ENCODE peak calls at places on chromosomes 3 and 15, in five cellular contexts. One of them, this sample, is unnamed.

GRCh38 chr15:101172421-101173097 is 79.3 kb downstream of the CHSY1 start:
- DNase-seq in transverse colon: no peak
- DNase-seq in stomach: no peak
- DNase-seq in heart left ventricle: no peak
- DNase-seq in esophagus muscularis mucosa: no peak
- DNase-seq in this sample: no peak

GRCh38 chr3:133106169-133106568 is 68.0 kb downstream of the TMEM108 start:
- DNase-seq in transverse colon: no peak
- DNase-seq in stomach: no peak
- DNase-seq in heart left ventricle: no peak
- DNase-seq in esophagus muscularis mucosa: no peak
- DNase-seq in this sample: no peak

GRCh38 chr15:67999320-68000100 is 54.6 kb upstream of the PIAS1 start:
- DNase-seq in transverse colon: no peak
- DNase-seq in stomach: no peak
- DNase-seq in heart left ventricle: no peak
- DNase-seq in esophagus muscularis mucosa: no peak
- DNase-seq in this sample: no peak

GRCh38 chr15:86139828-86140227 is 60.2 kb downstream of the AGBL1 start:
- DNase-seq in transverse colon: no peak
- DNase-seq in stomach: no peak
- DNase-seq in heart left ventricle: no peak
- DNase-seq in esophagus muscularis mucosa: no peak
- DNase-seq in this sample: no peak

GRCh38 chr3:88141458-88142083 is 8.2 kb upstream of the C3orf38 start:
- DNase-seq in transverse colon: no peak
- DNase-seq in stomach: no peak
- DNase-seq in heart left ventricle: no peak
- DNase-seq in esophagus muscularis mucosa: no peak
- DNase-seq in this sample: no peak

GRCh38 chr15:80785811-80786354 is 6.7 kb downstream of the CEMIP start:
- DNase-seq in transverse colon: no peak
- DNase-seq in stomach: no peak
- DNase-seq in heart left ventricle: no peak
- DNase-seq in esophagus muscularis mucosa: no peak
- DNase-seq in this sample: no peak

GRCh38 chr3:9397911-9398714 is 698 bp downstream of the SETD5 start:
- DNase-seq in transverse colon: peak; percentile 56
- DNase-seq in stomach: peak; percentile 43
- DNase-seq in heart left ventricle: peak; percentile 34
- DNase-seq in esophagus muscularis mucosa: no peak
- DNase-seq in this sample: peak; percentile 58

GRCh38 chr3:182565916-182566524 is 227.3 kb upstream of the ATP11B start:
- DNase-seq in transverse colon: no peak
- DNase-seq in stomach: no peak
- DNase-seq in heart left ventricle: no peak
- DNase-seq in esophagus muscularis mucosa: no peak
- DNase-seq in this sample: no peak

GRCh38 chr3:196007744-196008143 is 74.1 kb downstream of the TFRC start:
- DNase-seq in transverse colon: no peak
- DNase-seq in stomach: no peak
- DNase-seq in heart left ventricle: no peak
- DNase-seq in esophagus muscularis mucosa: no peak
- DNase-seq in this sample: no peak

GRCh38 chr3:25897019-25897418 is 107.1 kb downstream of the OXSM start:
- DNase-seq in transverse colon: peak; percentile 20
- DNase-seq in stomach: no peak
- DNase-seq in heart left ventricle: no peak
- DNase-seq in esophagus muscularis mucosa: no peak
- DNase-seq in this sample: no peak

GRCh38 chr15:55494927-55495326 is 13.1 kb downstream of the DNAAF4 start:
- DNase-seq in transverse colon: no peak
- DNase-seq in stomach: no peak
- DNase-seq in heart left ventricle: no peak
- DNase-seq in esophagus muscularis mucosa: no peak
- DNase-seq in this sample: no peak

GRCh38 chr3:197151562-197151961 is 121.9 kb upstream of the MELTF start:
- DNase-seq in transverse colon: no peak
- DNase-seq in stomach: peak; percentile 32
- DNase-seq in heart left ventricle: peak; percentile 39
- DNase-seq in esophagus muscularis mucosa: no peak
- DNase-seq in this sample: peak; percentile 56

GRCh38 chr3:51621091-51621892 is 49.8 kb upstream of the TEX264 start:
- DNase-seq in transverse colon: no peak
- DNase-seq in stomach: no peak
- DNase-seq in heart left ventricle: no peak
- DNase-seq in esophagus muscularis mucosa: no peak
- DNase-seq in this sample: no peak

GRCh38 chr3:187986514-187986934 is 167.4 kb upstream of the LPP start:
- DNase-seq in transverse colon: no peak
- DNase-seq in stomach: no peak
- DNase-seq in heart left ventricle: no peak
- DNase-seq in esophagus muscularis mucosa: no peak
- DNase-seq in this sample: no peak

GRCh38 chr15:93271871-93272270 is 182.9 kb upstream of the RGMA start:
- DNase-seq in transverse colon: no peak
- DNase-seq in stomach: no peak
- DNase-seq in heart left ventricle: no peak
- DNase-seq in esophagus muscularis mucosa: no peak
- DNase-seq in this sample: no peak

GRCh38 chr15:79897701-79898113 is 893 bp upstream of the MTHFS start:
- DNase-seq in transverse colon: no peak
- DNase-seq in stomach: no peak
- DNase-seq in heart left ventricle: no peak
- DNase-seq in esophagus muscularis mucosa: no peak
- DNase-seq in this sample: no peak

GRCh38 chr3:141250828-141251227 is 19.2 kb downstream of the PXYLP1 start:
- DNase-seq in transverse colon: no peak
- DNase-seq in stomach: no peak
- DNase-seq in heart left ventricle: no peak
- DNase-seq in esophagus muscularis mucosa: no peak
- DNase-seq in this sample: no peak

GRCh38 chr3:170679190-170679589 is 93.3 kb upstream of the SLC7A14 start:
- DNase-seq in transverse colon: no peak
- DNase-seq in stomach: no peak
- DNase-seq in heart left ventricle: no peak
- DNase-seq in esophagus muscularis mucosa: no peak
- DNase-seq in this sample: no peak

GRCh38 chr3:188152660-188153497 is 1.1 kb upstream of the LPP start:
- DNase-seq in transverse colon: peak; percentile 59
- DNase-seq in stomach: peak; percentile 49
- DNase-seq in heart left ventricle: peak; percentile 69
- DNase-seq in esophagus muscularis mucosa: no peak
- DNase-seq in this sample: peak; percentile 64

GRCh38 chr3:155334897-155335883 is 41.7 kb upstream of the STRIT1 start:
- DNase-seq in transverse colon: no peak
- DNase-seq in stomach: no peak
- DNase-seq in heart left ventricle: no peak
- DNase-seq in esophagus muscularis mucosa: no peak
- DNase-seq in this sample: no peak

GRCh38 chr15:78131295-78132021 is at the start of gene CIB2:
- DNase-seq in transverse colon: peak; percentile 80
- DNase-seq in stomach: peak; percentile 73
- DNase-seq in heart left ventricle: peak; percentile 78
- DNase-seq in esophagus muscularis mucosa: no peak
- DNase-seq in this sample: peak; percentile 86
- TF ChIP-seq POLR2A in transverse colon: peak; percentile 49
- TF ChIP-seq POLR2A in stomach: no peak
- TF ChIP-seq POLR2A in heart left ventricle: no peak
- TF ChIP-seq POLR2A in esophagus muscularis mucosa: no peak
- TF ChIP-seq POLR2A in this sample: peak; percentile 53

GRCh38 chr3:58008140-58009025 is at the start of gene FLNB:
- DNase-seq in transverse colon: peak; percentile 83
- DNase-seq in stomach: peak; percentile 77
- DNase-seq in heart left ventricle: peak; percentile 67
- DNase-seq in esophagus muscularis mucosa: no peak
- DNase-seq in this sample: peak; percentile 85
- TF ChIP-seq CTCF in transverse colon: peak; percentile 85
- TF ChIP-seq CTCF in stomach: peak; percentile 94
- TF ChIP-seq CTCF in heart left ventricle: peak; percentile 66
- TF ChIP-seq CTCF in esophagus muscularis mucosa: peak; percentile 94
- TF ChIP-seq CTCF in this sample: peak; percentile 83

DNA sequence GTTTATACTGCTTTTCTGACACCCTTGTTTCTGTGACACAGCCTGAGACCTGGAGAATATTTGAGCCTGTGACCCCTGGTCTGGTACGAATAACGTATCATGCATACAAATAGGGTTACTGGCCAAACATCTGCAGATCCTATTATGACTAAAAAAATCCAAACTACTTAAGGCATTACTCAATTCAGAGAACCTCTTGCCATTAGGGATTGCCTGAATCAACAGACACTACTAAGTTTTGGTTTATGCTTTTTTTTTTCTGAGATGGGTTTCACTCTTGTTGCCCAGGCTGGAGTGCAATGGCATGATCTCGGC is 35.4 kb downstream of the OSBPL10 start:
- DNase-seq in transverse colon: no peak
- DNase-seq in stomach: no peak
- DNase-seq in heart left ventricle: no peak
- DNase-seq in esophagus muscularis mucosa: no peak
- DNase-seq in this sample: no peak
- TF ChIP-seq POLR2A in transverse colon: no peak
- TF ChIP-seq POLR2A in stomach: no peak
- TF ChIP-seq POLR2A in heart left ventricle: no peak
- TF ChIP-seq POLR2A in esophagus muscularis mucosa: no peak
- TF ChIP-seq POLR2A in this sample: no peak

GRCh38 chr3:179652467-179653105 is at the start of gene USP13:
- DNase-seq in transverse colon: peak; percentile 54
- DNase-seq in stomach: peak; percentile 59
- DNase-seq in heart left ventricle: peak; percentile 79
- DNase-seq in esophagus muscularis mucosa: no peak
- DNase-seq in this sample: peak; percentile 67

GRCh38 chr3:179655236-179655635 is 2.4 kb downstream of the USP13 start:
- DNase-seq in transverse colon: no peak
- DNase-seq in stomach: no peak
- DNase-seq in heart left ventricle: no peak
- DNase-seq in esophagus muscularis mucosa: no peak
- DNase-seq in this sample: no peak

GRCh38 chr3:179651687-179652466 is 963 bp upstream of the USP13 start:
- DNase-seq in transverse colon: no peak
- DNase-seq in stomach: no peak
- DNase-seq in heart left ventricle: no peak
- DNase-seq in esophagus muscularis mucosa: no peak
- DNase-seq in this sample: no peak

GRCh38 chr3:179653777-179654117 is 907 bp downstream of the USP13 start:
- DNase-seq in transverse colon: peak; percentile 7
- DNase-seq in stomach: no peak
- DNase-seq in heart left ventricle: no peak
- DNase-seq in esophagus muscularis mucosa: no peak
- DNase-seq in this sample: peak; percentile 27

DNA sequence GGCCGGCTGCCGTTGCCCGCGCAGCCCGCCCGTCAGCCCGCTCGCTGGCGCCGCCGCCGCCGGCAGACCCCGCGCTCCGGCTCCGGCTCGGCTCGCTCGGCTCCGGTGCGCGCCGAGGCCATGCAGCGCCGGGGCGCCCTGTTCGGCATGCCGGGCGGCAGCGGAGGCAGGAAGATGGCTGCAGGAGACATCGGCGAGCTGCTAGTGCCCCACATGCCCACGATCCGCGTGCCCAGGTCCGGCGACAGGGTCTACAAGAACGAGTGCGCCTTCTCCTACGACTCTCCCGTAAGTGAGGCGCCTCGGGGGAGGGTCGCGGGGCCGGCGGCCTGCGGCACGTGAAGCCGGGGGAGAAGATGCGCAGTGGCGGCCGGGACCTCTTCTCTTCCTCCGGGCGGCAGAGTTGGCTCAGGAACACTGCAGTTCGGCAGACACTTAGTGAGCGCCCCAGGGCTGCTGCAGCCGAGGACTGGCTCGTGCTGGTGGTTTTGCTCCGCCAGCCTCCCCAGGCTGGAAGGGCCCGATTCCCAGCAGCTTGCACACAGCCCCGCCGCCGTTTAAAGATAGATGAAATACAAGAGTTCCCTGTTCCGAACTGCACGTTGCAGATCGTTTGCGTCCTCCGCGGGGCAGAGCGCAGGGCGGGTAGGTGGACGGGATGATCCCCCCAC is 401 bp downstream of the USP13 start:
- DNase-seq in transverse colon: peak; percentile 68
- DNase-seq in stomach: peak; percentile 60
- DNase-seq in heart left ventricle: peak; percentile 85
- DNase-seq in esophagus muscularis mucosa: no peak
- DNase-seq in this sample: peak; percentile 73
- TF ChIP-seq CTCF in transverse colon: no peak
- TF ChIP-seq CTCF in stomach: no peak
- TF ChIP-seq CTCF in heart left ventricle: no peak
- TF ChIP-seq CTCF in esophagus muscularis mucosa: no peak
- TF ChIP-seq CTCF in this sample: no peak

GRCh38 chr3:4401441-4401840 is 65.6 kb downstream of the SUMF1 start:
- DNase-seq in transverse colon: no peak
- DNase-seq in stomach: no peak
- DNase-seq in heart left ventricle: no peak
- DNase-seq in esophagus muscularis mucosa: no peak
- DNase-seq in this sample: no peak
- TF ChIP-seq POLR2A in transverse colon: no peak
- TF ChIP-seq POLR2A in stomach: no peak
- TF ChIP-seq POLR2A in heart left ventricle: no peak
- TF ChIP-seq POLR2A in esophagus muscularis mucosa: no peak
- TF ChIP-seq POLR2A in this sample: no peak

GRCh38 chr3:12536423-12536822 is 8.9 kb downstream of the MKRN2OS start:
- DNase-seq in transverse colon: no peak
- DNase-seq in stomach: no peak
- DNase-seq in heart left ventricle: no peak
- DNase-seq in esophagus muscularis mucosa: no peak
- DNase-seq in this sample: no peak
- TF ChIP-seq CTCF in transverse colon: no peak
- TF ChIP-seq CTCF in stomach: peak; percentile 22
- TF ChIP-seq CTCF in heart left ventricle: no peak
- TF ChIP-seq CTCF in esophagus muscularis mucosa: no peak
- TF ChIP-seq CTCF in this sample: no peak